ENCODE peak calls at places on chromosome 17, in four cellular contexts. D, J, B and E are unnamed samples.

GRCh38 chr17:62933986-62934385 is 32.0 kb upstream of the TANC2 start:
- DNase-seq in D (no peak), J (no peak), B (no peak), E (no peak)

GRCh38 chr17:62671553-62671952 is 44.1 kb downstream of the MRC2 start:
- DNase-seq in D (no peak), J (no peak), B (no peak), E (no peak)

GRCh38 chr17:13120864-13121263 is 103.0 kb upstream of the ELAC2 start:
- DNase-seq in D (no peak), J (no peak), B (no peak), E (no peak)

GRCh38 chr17:17580662-17581470 is 10.6 kb downstream of the PEMT start:
- DNase-seq in D (no peak), J (no peak), B (no peak), E (no peak)

GRCh38 chr17:48961516-48962233 is 6.7 kb downstream of the GIP start:
- DNase-seq in D (no peak), J (no peak), B (no peak), E (no peak)

GRCh38 chr17:43940630-43941029 is 1.6 kb downstream of the PPY start:
- DNase-seq in D (no peak), J (no peak), B (no peak), E (no peak)

GRCh38 chr17:9116861-9117568 is 95.7 kb downstream of the NTN1 start:
- DNase-seq in D (no peak), J (no peak), B (no peak), E (no peak)

GRCh38 chr17:42210046-42210445 is 15.8 kb upstream of the GHDC start:
- DNase-seq in D (no peak), J (no peak), B (no peak), E (no peak)

GRCh38 chr17:8312726-8313600 is 2.9 kb downstream of the ARHGEF15 start:
- DNase-seq in D (no peak), J (no peak), B (no peak), E (no peak)

GRCh38 chr17:50844117-50844700 is 8.8 kb downstream of the WFIKKN2 start:
- DNase-seq in D (no peak), J (no peak), B (no peak), E (no peak)

GRCh38 chr17:49444384-49444783 is 29.7 kb upstream of the PHB1 start:
- DNase-seq in D (no peak), J (no peak), B (no peak), E (no peak)

GRCh38 chr17:40290629-40291296 is 3.1 kb downstream of the CDC6 start:
- DNase-seq in D (peak), J (no peak), B (peak), E (peak)

GRCh38 chr17:2331303-2331702 is 5.0 kb downstream of the TSR1 start:
- DNase-seq in D (no peak), J (no peak), B (no peak), E (no peak)

GRCh38 chr17:6541886-6542285 is 14.5 kb downstream of the PITPNM3 start:
- DNase-seq in D (no peak), J (no peak), B (no peak), E (no peak)

GRCh38 chr17:9021158-9021984 is at the start of gene NTN1:
- DNase-seq in D (no peak), J (no peak), B (no peak), E (no peak)

GRCh38 chr17:50955160-50955559 is 89.0 kb upstream of the TOB1 start:
- DNase-seq in D (no peak), J (no peak), B (no peak), E (no peak)

GRCh38 chr17:82072827-82073226 is 7.2 kb upstream of the DUS1L start:
- DNase-seq in D (no peak), J (no peak), B (no peak), E (no peak)

GRCh38 chr17:50818266-50818665 is 17.1 kb upstream of the WFIKKN2 start:
- DNase-seq in D (no peak), J (no peak), B (no peak), E (no peak)

GRCh38 chr17:67421869-67422273 is 44.8 kb downstream of the PITPNC1 start:
- DNase-seq in D (peak), J (no peak), B (peak), E (peak)

GRCh38 chr17:32519769-32520701 is 33.2 kb downstream of the CDK5R1 start:
- DNase-seq in D (no peak), J (no peak), B (no peak), E (no peak)

GRCh38 chr17:75785770-75786538 is 1.3 kb downstream of the UNK start:
- DNase-seq in D (peak), J (no peak), B (no peak), E (no peak)

GRCh38 chr17:62085511-62086408 is 20.7 kb upstream of the MED13 start:
- DNase-seq in D (no peak), J (no peak), B (peak), E (no peak)

GRCh38 chr17:79799174-79799537 is 2.3 kb upstream of the CBX8 start:
- DNase-seq in D (no peak), J (no peak), B (no peak), E (no peak)

GRCh38 chr17:46025510-46025909 is 26.5 kb downstream of the STH start:
- DNase-seq in D (no peak), J (no peak), B (no peak), E (no peak)

GRCh38 chr17:50203589-50204345 is 2.3 kb upstream of the COL1A1 start:
- DNase-seq in D (no peak), J (no peak), B (no peak), E (no peak)

GRCh38 chr17:35016369-35016768 is 36.1 kb downstream of the LIG3 start:
- DNase-seq in D (no peak), J (no peak), B (no peak), E (no peak)

GRCh38 chr17:21113706-21114105 is 13.1 kb upstream of the DHRS7B start:
- DNase-seq in D (peak), J (no peak), B (no peak), E (no peak)

GRCh38 chr17:5581655-5582054 is 2.7 kb downstream of the NLRP1 start:
- DNase-seq in D (no peak), J (no peak), B (no peak), E (no peak)

GRCh38 chr17:17516941-17517720 is 20.9 kb upstream of the RASD1 start:
- DNase-seq in D (no peak), J (no peak), B (no peak), E (no peak)